ENCODE peak calls at places on chromosomes 7 and 10, in seven cellular contexts. Z, Y, A, C, R, X and E are unnamed samples.

GRCh38 chr10:47456794-47457527 is 27.0 kb downstream of the ANXA8 start:
- DNase-seq in Z (peak; percentile 65), Y (no peak), A (no peak), C (no peak), R (no peak), X (no peak), E (no peak)

GRCh38 chr7:117086788-117087187 is 133.5 kb downstream of the ST7 start:
- DNase-seq in Z (no peak), Y (no peak), A (no peak), C (no peak), R (peak; percentile 20), X (no peak), E (peak; percentile 50)

GRCh38 chr7:158614695-158615094 is 27.1 kb upstream of the PTPRN2 start:
- DNase-seq in Z (no peak), Y (no peak), A (no peak), C (no peak), R (peak; percentile 45), X (no peak), E (no peak)

GRCh38 chr10:69049564-69049955 is 38.3 kb upstream of the SRGN start:
- DNase-seq in Z (no peak), Y (no peak), A (peak; percentile 84), C (no peak), R (no peak), X (no peak), E (no peak)

GRCh38 chr10:1602037-1602471 is 135.3 kb downstream of the ADARB2 start:
- DNase-seq in Z (peak; percentile 74), Y (no peak), A (no peak), C (peak; percentile 51), R (no peak), X (no peak), E (no peak)

GRCh38 chr7:144069953-144070352 is 342 bp downstream of the OR2A25 start:
- DNase-seq in Z (no peak), Y (no peak), A (no peak), C (no peak), R (no peak), X (no peak), E (no peak)

GRCh38 chr7:112420236-112420945 is 29.9 kb upstream of the IFRD1 start:
- DNase-seq in Z (no peak), Y (no peak), A (no peak), C (no peak), R (peak; percentile 69), X (peak; percentile 64), E (no peak)

GRCh38 chr10:43192824-43193223 is 54.6 kb downstream of the CSGALNACT2 start:
- DNase-seq in Z (no peak), Y (no peak), A (no peak), C (no peak), R (no peak), X (no peak), E (no peak)

GRCh38 chr10:132463333-132464255 is 66.6 kb downstream of the PWWP2B start:
- DNase-seq in Z (no peak), Y (no peak), A (peak; percentile 38), C (peak; percentile 77), R (no peak), X (no peak), E (no peak)
- TF ChIP-seq CTCF in Z (peak; percentile 19), Y (peak; percentile 6), A (no peak), C (peak; percentile 58), R (peak; percentile 39), X (peak; percentile 11), E (no peak)

DNA sequence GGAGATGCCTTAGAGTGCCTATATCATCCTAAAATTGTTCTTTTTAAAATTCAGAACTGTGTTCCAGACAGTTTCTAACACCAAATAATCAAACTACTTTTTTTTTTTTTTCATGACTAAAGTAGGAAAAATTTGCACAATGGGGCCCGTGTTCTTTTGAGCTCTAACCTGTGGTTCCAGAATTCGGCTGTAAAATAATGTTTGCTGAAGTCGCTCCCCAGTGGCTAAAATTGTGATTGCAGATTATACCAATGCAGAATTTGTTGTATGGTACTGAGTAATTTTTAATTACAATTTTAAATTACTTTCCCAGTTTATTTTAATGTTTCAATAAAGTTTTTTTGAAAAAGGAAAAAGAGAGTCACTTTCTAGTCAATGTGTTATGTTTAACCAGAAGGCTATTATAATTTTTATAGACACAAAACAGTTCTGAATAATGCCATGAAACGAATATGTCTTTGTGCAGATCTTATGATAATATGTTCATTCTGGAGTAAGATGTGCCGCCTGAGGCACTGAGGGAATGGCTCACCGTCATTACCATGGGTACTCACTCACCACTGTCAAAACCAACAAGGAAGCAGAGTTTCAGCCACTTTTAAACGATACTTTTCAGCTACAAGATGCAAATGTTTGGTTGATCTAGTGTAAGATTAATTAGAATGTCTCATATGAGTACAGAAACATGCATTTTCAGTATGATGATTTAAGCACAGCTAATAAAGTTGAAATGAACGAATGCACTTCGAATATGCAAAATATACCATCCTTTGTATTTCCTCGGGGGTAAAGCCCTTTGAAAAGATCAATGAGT is 173.6 kb downstream of the PRKCQ start:
- DNase-seq in Z (peak; percentile 23), Y (no peak), A (no peak), C (no peak), R (peak; percentile 30), X (no peak), E (peak; percentile 57)
- TF ChIP-seq CTCF in Z (peak; percentile 57), Y (no peak), A (peak; percentile 61), C (peak; percentile 63), R (peak; percentile 54), X (peak; percentile 48), E (peak; percentile 46)

DNA sequence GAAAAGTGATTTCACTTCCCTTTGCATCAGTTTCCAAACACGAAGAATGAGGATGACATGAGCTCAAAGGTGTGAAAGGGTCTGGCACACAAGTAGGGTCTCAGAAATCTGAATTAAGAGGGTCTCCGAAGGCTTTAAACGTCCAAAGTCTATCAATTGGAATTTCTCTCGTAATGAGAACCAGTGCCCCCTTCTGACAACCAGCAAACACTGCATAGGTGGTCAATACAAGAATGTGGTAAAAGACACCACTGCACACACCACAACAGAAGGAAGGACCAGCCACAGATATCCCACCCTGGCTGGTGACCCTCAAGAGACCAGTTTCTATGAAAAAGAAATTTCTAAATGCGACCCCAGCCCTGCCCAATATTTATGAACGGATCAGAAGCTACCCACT is 78.1 kb downstream of the CALN1 start:
- DNase-seq in Z (no peak), Y (no peak), A (no peak), C (no peak), R (no peak), X (peak; percentile 44), E (no peak)
- TF ChIP-seq CTCF in Z (no peak), Y (no peak), A (peak; percentile 41), C (peak; percentile 80), R (no peak), X (peak; percentile 68), E (no peak)

DNA sequence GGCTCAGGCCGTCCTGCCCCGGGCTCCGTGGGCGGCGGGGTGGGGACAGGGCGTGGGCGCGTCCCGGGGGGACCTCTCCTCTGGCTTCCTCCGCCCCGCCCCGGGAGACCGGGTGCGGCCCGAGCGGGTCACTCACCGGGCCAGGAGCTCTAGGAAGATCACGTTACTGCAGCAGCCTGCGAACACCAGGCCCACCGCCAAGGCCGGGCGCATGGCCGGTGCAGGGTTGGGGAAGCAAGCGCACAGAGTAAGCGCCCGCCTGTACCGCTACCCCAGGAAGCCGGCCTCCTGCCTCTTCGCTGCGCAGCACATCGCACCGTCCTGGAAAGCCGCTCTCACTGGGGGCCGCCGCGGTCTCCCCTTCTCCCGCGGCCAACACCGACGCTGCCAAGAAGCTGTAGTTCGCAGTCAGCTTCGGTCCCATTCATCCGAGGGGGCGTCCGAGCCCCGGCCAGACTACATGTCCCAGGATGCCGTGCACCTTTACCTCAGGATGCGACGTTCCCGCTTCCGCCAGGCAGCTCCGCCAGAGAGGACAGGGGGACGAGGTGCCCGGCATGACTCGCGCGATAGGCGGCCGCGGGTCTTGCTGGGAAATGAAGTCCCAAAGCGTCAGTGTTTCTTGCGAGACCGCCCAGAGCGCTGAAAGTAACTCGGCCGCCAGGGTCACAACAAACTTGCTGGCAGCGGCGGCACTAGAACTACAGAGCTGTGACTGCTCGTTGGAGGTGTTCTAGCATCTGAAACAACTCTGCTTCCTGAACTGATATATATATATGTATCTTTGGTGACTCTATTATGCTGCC is at the start of gene SLC35B4:
- DNase-seq in Z (peak; percentile 97), Y (peak; percentile 98), A (peak; percentile 90), C (peak; percentile 99), R (peak; percentile 99), X (peak; percentile 98), E (peak; percentile 98)
- TF ChIP-seq CTCF in Z (peak; percentile 23), Y (peak; percentile 16), A (no peak), C (peak; percentile 51), R (peak; percentile 16), X (peak; percentile 38), E (peak; percentile 7)

DNA sequence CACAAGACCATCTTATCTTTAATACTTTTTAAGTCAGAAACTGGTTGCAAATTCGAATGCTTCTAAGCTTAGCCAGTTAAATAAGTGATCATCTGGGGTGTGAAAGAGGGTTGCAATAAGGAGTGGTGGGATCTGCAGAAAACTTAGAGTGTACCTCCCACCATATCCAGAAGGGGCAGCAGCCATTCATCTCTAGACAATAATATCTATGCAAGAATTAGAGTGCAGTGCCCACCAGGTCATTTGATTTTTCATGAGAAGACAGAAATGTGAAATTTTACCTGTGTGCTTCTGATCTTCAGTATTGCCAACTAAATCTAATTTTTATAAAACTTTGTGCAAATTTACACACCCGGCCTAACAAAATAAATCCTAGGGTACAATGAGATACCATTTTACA is 127.2 kb upstream of the SP4 start:
- DNase-seq in Z (no peak), Y (no peak), A (no peak), C (no peak), R (no peak), X (no peak), E (peak; percentile 15)
- TF ChIP-seq CTCF in Z (peak; percentile 30), Y (no peak), A (peak; percentile 36), C (peak; percentile 66), R (no peak), X (peak; percentile 42), E (peak; percentile 66)